ENCODE peak calls at places on chromosomes 2 and 18, in five cellular contexts. S is tibial nerve, O is pancreas, J is hepatocyte, H is cardiac muscle cell. Y is an unnamed sample.

GRCh38 chr2:96260404-96261260 is 5.2 kb downstream of the TMEM127 start:
- DNase-seq in S (peak), O (peak), J (peak), H (peak), Y (no peak)

GRCh38 chr2:26068602-26069298 is 34.9 kb downstream of the RAB10 start:
- DNase-seq in H (peak), J (peak), O (no peak), S (no peak), Y (no peak)

GRCh38 chr2:240628507-240629418 is 3.5 kb downstream of the GPR35 start:
- DNase-seq in J (no peak), O (no peak), H (no peak), S (no peak), Y (no peak)

GRCh38 chr2:96153991-96154431 is 8.8 kb upstream of the DUSP2 start:
- DNase-seq in S (no peak), O (no peak), H (no peak), J (peak), Y (no peak)

GRCh38 chr2:31523871-31524492 is 56.8 kb downstream of the SRD5A2 start:
- DNase-seq in S (peak), H (peak), J (peak), O (peak), Y (no peak)

GRCh38 chr2:24855022-24855622 is 61.9 kb downstream of the CENPO start:
- DNase-seq in J (no peak), H (no peak), O (no peak), S (peak), Y (no peak)

GRCh38 chr18:49628119-49628518 is 66.3 kb downstream of the LIPG start:
- DNase-seq in H (no peak), O (no peak), J (no peak), S (no peak), Y (no peak)

GRCh38 chr2:83104202-83104601 is 1354.9 kb downstream of the SUCLG1 start:
- DNase-seq in S (no peak), H (no peak), J (no peak), O (no peak), Y (no peak)

GRCh38 chr18:66222174-66222573 is 381.7 kb downstream of the CDH19 start:
- DNase-seq in J (no peak), O (no peak), S (no peak), H (no peak), Y (no peak)

GRCh38 chr2:96866586-96866985 is 3.3 kb downstream of the SEMA4C start:
- DNase-seq in H (no peak), O (no peak), J (no peak), S (no peak), Y (no peak)

GRCh38 chr2:62178741-62179271 is 17.1 kb upstream of the B3GNT2 start:
- DNase-seq in H (peak), J (no peak), S (peak), O (no peak), Y (no peak)

GRCh38 chr18:13430663-13431062 is 212.1 kb downstream of the LDLRAD4 start:
- DNase-seq in J (no peak), S (no peak), H (no peak), O (no peak), Y (no peak)

GRCh38 chr2:223700221-223700620 is 98.1 kb upstream of the SCG2 start:
- DNase-seq in O (no peak), S (no peak), H (no peak), J (no peak), Y (no peak)

GRCh38 chr2:85754313-85755095 is 713 bp downstream of the ATOH8 start:
- DNase-seq in H (peak), S (no peak), O (peak), J (peak), Y (peak)

GRCh38 chr18:7261199-7261598 is 30.3 kb downstream of the LRRC30 start:
- DNase-seq in O (no peak), S (no peak), J (no peak), H (no peak), Y (no peak)

GRCh38 chr2:54535599-54536195 is 79.6 kb downstream of the SPTBN1 start:
- DNase-seq in H (peak), S (peak), O (no peak), J (no peak), Y (no peak)

GRCh38 chr2:10497797-10498251 is 49.7 kb upstream of the ODC1 start:
- DNase-seq in H (peak), S (no peak), O (peak), J (peak), Y (no peak)

GRCh38 chr2:26735096-26735495 is 29.0 kb upstream of the SLC35F6 start:
- DNase-seq in J (peak), S (no peak), H (peak), O (no peak), Y (no peak)

GRCh38 chr2:221969087-221969829 is 329.5 kb downstream of the PAX3 start:
- DNase-seq in O (no peak), H (peak), J (peak), S (peak), Y (no peak)

GRCh38 chr18:10298346-10298745 is 156.1 kb upstream of the APCDD1 start:
- DNase-seq in O (no peak), H (no peak), S (no peak), J (no peak), Y (no peak)

GRCh38 chr2:26312471-26312870 is 33.5 kb upstream of the SELENOI start:
- DNase-seq in J (no peak), O (no peak), H (no peak), S (no peak), Y (no peak)

GRCh38 chr2:172572981-172573380 is 17.1 kb downstream of the PDK1 start:
- DNase-seq in J (no peak), O (no peak), S (no peak), H (no peak), Y (no peak)

GRCh38 chr18:31553800-31554199 is 37.9 kb upstream of the TTR start:
- DNase-seq in H (no peak), J (no peak), S (no peak), O (no peak), Y (no peak)

GRCh38 chr2:174012347-174013309 is 47.5 kb upstream of the SP3 start:
- DNase-seq in H (peak), O (peak), S (peak), J (peak), Y (no peak)

GRCh38 chr18:44411277-44411900 is 269.3 kb upstream of the SETBP1 start:
- DNase-seq in O (no peak), J (no peak), H (no peak), S (no peak), Y (no peak)

GRCh38 chr18:59950215-59950944 is 50.6 kb downstream of the PMAIP1 start:
- DNase-seq in S (no peak), J (no peak), O (peak), H (no peak), Y (no peak)

GRCh38 chr2:8882094-8882493 is 44.7 kb upstream of the KIDINS220 start:
- DNase-seq in S (no peak), J (no peak), O (no peak), H (peak), Y (no peak)

GRCh38 chr2:240131941-240132650 is 4.0 kb downstream of the COPS9 start:
- DNase-seq in O (no peak), J (no peak), H (no peak), S (no peak), Y (no peak)

DNA sequence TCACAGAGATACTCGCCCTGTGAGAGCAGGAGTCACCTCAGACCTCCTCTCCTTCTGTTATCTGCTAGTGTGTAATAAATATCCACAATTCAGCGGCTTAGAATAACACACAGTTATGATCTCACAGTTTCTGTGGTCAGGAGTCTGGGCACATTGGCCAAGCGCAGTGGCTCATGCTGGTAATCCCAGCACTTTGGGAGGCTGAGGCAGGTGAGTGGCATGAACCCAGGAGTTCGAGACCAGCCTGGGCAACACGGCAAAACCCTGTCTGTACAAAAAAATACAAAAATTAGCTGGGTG is 77.8 kb downstream of the LRRFIP1 start:
- DNase-seq in S (no peak), O (no peak), H (no peak), J (no peak), Y (no peak)
- H3K27ac ChIP-seq in S (peak), O (no peak), H (no peak), J (peak), Y (no peak)

GRCh38 chr18:3625717-3626091 is 175.7 kb downstream of the TGIF1 start:
- DNase-seq in J (no peak), S (no peak), H (no peak), O (no peak), Y (no peak)
- H3K27ac ChIP-seq in J (peak), S (peak), H (no peak), O (no peak), Y (no peak)

GRCh38 chr2:164896634-164897033 is 55.0 kb upstream of the COBLL1 start:
- DNase-seq in H (peak), O (no peak), J (peak), S (no peak), Y (no peak)

GRCh38 chr2:164896226-164896625 is 54.6 kb upstream of the COBLL1 start:
- DNase-seq in H (peak), S (no peak), J (peak), O (no peak), Y (no peak)

GRCh38 chr2:164903214-164903613 is 52.1 kb downstream of the SLC38A11 start:
- DNase-seq in J (no peak), H (peak), O (no peak), S (no peak), Y (no peak)

GRCh38 chr2:164897521-164898260 is 56.1 kb upstream of the COBLL1 start:
- DNase-seq in O (no peak), S (no peak), H (no peak), J (no peak), Y (no peak)

GRCh38 chr2:164898475-164898874 is 56.9 kb downstream of the SLC38A11 start:
- DNase-seq in S (no peak), H (peak), O (no peak), J (peak), Y (no peak)
- H3K27ac ChIP-seq in S (no peak), H (no peak), O (no peak), J (peak), Y (no peak)

GRCh38 chr2:20431772-20432171 is 15.1 kb upstream of the RHOB start:
- DNase-seq in J (no peak), O (no peak), H (no peak), S (no peak), Y (no peak)

GRCh38 chr2:20434588-20435294 is 12.1 kb upstream of the RHOB start:
- DNase-seq in O (no peak), J (no peak), H (no peak), S (no peak), Y (no peak)

GRCh38 chr2:20432714-20433113 is 14.2 kb upstream of the RHOB start:
- DNase-seq in S (no peak), O (no peak), H (no peak), J (no peak), Y (no peak)

GRCh38 chr2:20433946-20434553 is 12.8 kb upstream of the RHOB start:
- DNase-seq in J (no peak), O (no peak), H (no peak), S (no peak), Y (no peak)

DNA sequence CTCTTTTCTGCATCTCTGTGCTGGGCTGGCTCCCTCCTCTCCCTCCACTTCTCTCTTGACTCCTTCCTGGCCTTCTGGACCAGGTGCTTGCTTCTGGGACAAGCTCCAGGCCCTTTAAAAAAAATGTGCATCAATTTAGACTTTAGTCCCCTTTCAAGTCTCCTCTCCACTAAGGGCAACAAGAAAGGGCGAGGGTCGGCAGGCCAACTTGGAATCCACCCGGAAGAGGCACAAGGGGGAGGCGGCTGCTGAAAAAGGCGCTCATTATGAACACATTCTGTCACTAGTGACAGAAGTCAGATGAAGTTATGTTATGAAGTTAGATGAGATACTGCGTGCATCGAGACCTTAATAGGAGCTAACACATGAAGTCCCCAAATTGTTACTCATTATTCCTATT is 13.6 kb upstream of the RHOB start:
- DNase-seq in S (no peak), O (no peak), J (no peak), H (no peak), Y (no peak)
- H3K27ac ChIP-seq in S (no peak), O (no peak), J (no peak), H (no peak), Y (no peak)

DNA sequence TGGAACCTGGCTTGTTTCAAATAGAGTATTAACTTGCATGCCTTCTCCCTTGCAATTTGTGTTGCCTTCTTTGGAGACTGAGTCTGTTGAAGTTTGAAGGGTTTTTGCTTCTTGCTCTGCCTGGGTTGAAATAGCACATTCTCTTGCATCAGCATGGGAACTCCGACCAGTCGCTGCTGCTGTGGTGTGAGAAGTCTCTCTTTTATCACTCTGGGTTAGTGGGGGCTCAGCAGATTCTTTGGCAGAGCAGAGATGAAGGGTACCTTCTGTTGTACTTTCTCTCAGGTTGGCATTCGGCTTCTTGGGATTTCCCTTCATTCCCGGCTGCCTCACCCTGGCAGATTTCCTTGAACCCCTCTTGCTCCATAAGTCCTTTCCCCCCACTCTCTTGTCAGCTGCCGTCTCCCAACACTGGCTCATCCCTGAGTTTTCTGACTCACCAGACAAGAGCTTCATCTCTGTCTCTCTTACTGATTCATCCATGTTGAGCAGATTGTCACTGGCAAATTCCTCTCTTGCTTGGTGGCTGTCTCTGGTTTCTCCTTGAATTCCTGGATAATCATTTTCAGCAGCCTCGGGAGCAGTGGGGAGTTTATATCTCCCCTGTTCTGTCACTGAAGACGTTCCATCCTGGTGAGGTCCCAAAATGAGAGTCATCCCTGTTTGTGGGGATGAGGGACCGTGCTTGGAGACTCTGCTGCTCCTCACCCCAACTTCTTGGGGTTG is 49.9 kb downstream of the ALPK2 start:
- DNase-seq in S (no peak), J (peak), O (no peak), H (peak), Y (no peak)
- H3K27ac ChIP-seq in S (no peak), J (peak), O (no peak), H (peak), Y (no peak)

DNA sequence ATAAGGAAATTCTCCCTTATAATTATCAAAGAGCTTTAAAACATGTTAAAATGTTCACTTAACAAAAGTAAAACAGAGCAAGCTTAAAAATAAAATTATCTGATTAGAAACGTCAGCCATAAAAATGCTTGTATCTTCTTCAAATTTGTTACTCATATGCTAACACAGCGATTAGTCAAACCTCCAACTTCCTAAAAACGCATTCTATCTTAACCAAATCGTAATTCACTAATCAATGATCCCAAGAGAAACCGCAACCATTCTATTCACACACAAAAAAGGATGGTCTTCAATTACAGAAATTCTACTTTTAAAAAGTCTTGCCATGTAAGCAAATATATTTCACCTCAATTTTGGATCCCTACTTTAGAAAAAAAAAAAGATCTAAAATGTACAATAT is 1.9 kb downstream of the STK17B start:
- DNase-seq in H (no peak), S (no peak), O (no peak), J (no peak), Y (no peak)
- H3K27ac ChIP-seq in H (no peak), S (peak), O (no peak), J (peak), Y (no peak)

GRCh38 chr2:235432741-235433520 is 60.9 kb upstream of the AGAP1 start:
- DNase-seq in O (no peak), S (no peak), H (no peak), J (no peak), Y (no peak)

GRCh38 chr2:235430366-235431083 is 63.3 kb upstream of the AGAP1 start:
- DNase-seq in S (no peak), J (no peak), H (no peak), O (no peak), Y (no peak)

DNA sequence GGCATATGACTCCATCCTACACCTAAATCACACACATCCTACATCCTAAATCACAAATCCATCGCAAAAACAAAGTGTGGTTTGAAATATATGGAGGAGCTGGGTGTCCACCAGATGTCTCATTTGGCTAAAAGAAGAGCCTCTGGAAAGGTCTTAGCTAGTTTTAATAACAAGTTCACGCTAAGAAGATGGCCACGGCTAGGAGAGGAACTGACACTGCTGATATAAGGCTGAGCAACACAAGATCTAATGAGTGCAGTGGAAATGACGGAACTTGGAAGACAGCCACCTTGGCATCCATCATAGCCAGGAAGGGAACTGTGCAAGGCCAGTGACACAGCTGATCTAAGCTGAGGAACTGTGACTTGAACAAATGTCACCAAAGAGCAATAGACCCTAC is 60.0 kb upstream of the AGAP1 start:
- DNase-seq in J (no peak), O (peak), S (peak), H (peak), Y (no peak)
- H3K27ac ChIP-seq in J (no peak), O (no peak), S (peak), H (no peak), Y (no peak)